ENCODE peak calls at places on chromosomes 3 and 15, in six cellular contexts. U is H9, F is mesenchymal stem cell, N is IMR-90, H is mesendoderm, C is H1. D is an unnamed sample.
A peak's percentile ranks its signal among the peaks of the same experiment; 100 is the strongest.

GRCh38 chr3:128372281-128372680 is 94.4 kb downstream of the DNAJB8 start:
- DNase-seq in N (no peak), U (no peak), F (no peak), C (no peak), H (no peak), D (no peak)

GRCh38 chr3:43005253-43005652 is 26.1 kb downstream of the GASK1A start:
- DNase-seq in U (no peak), H (no peak), F (no peak), C (no peak), N (no peak), D (no peak)

GRCh38 chr3:175477651-175478224 is 618.6 kb downstream of the NAALADL2 start:
- DNase-seq in C (no peak), U (no peak), N (no peak), F (no peak), H (no peak), D (no peak)

GRCh38 chr15:89770041-89770440 is 6.1 kb upstream of the MESP2 start:
- DNase-seq in N (peak; percentile 70), H (no peak), C (no peak), F (no peak), U (no peak), D (no peak)

GRCh38 chr3:142319094-142319493 is 93.7 kb upstream of the GK5 start:
- DNase-seq in U (no peak), F (peak; percentile 54), H (peak; percentile 23), N (peak; percentile 71), C (no peak), D (no peak)

GRCh38 chr3:135982404-135982761 is 16.9 kb downstream of the PPP2R3A start:
- DNase-seq in U (no peak), N (peak; percentile 52), H (no peak), F (no peak), C (no peak), D (no peak)

GRCh38 chr3:30112904-30113484 is 493.4 kb upstream of the TGFBR2 start:
- DNase-seq in F (peak; percentile 58), N (peak; percentile 59), H (peak; percentile 52), C (no peak), U (no peak), D (peak; percentile 5)

GRCh38 chr15:41790756-41791546 is 16.7 kb downstream of the MAPKBP1 start:
- DNase-seq in N (peak; percentile 79), H (peak; percentile 76), U (no peak), F (peak; percentile 90), C (no peak), D (no peak)

GRCh38 chr15:40743466-40743865 is 11.6 kb downstream of the RMDN3 start:
- DNase-seq in F (no peak), H (no peak), N (no peak), C (no peak), U (no peak), D (no peak)

GRCh38 chr3:31880020-31880419 is 101.0 kb downstream of the OSBPL10 start:
- DNase-seq in C (no peak), H (peak; percentile 58), U (no peak), N (peak; percentile 8), F (no peak), D (no peak)

DNA sequence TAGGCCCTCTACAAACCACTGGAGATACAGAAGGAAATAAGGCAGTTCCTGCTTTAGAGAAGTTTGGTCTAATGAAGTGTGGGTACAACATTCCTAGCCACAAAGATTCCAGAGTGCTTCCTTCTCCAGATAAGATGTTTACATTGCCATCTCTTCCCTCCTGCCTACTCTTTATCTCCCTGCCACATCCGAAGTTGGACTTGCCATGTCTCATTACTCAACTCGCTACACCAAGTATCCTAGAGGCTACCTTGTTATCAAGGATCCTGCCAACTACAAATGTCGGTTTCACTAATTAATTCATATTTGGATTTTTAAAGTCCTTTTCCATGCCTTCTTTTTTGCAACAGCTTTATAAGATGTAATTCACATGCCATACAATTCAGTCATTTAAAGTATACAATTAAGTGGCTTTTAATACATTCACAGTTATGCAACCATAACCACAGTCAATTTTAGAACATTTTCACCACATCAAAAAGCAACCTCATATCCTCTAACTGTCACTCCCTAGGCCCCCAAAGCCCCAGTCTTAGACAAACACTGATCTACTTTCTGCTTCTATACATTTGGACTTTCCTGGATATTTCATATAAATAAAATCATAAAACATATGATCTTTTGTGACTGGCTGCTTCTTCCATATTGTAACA is 53.7 kb upstream of the CSTA start:
- DNase-seq in N (no peak), C (no peak), F (no peak), U (no peak), H (no peak), D (no peak)
- H2BK15ac ChIP-seq in N (no peak overlapping the region), C (no peak overlapping the region), F (no peak overlapping the region), U (no peak overlapping the region), H (no peak overlapping the region), D (no peak overlapping the region)

DNA sequence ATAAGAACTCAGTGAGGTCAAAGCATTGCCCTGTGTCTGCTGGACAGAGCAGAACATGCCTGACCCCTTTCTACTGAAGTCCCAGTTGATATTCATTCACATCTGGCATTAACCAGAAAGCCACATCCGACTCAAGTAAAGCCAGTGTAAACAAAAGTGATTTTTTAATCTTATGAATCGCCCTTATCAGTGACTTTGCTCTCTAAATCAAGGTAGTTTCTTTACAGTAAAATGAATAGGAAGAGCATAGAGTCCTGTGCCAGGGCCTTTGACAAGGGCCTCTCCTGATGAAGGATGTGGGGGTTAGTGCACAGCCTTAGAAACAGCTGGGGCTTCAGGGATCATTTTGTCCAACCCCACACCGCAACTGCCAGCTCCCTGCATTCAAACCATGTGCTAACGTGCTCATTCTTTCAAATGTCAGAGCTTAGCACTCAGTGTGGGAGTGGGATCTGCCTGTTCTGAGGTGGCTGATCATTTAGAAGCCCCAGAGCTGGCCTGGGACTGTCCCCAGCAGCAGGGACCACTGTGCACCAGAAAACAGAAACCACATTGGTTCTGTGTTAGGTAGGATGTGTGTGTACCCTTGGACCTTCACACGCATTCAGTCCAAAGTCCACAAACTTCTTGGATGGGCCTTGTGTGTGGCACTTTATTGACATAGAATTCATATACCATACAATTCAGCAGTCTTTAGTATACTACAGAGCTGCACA is 55.3 kb downstream of the CCR4 start:
- DNase-seq in C (no peak), N (peak; percentile 24), F (peak; percentile 6), H (no peak), U (no peak), D (no peak)
- H3K27ac ChIP-seq in C (no peak overlapping the region), N (no peak overlapping the region), F (no peak overlapping the region), H (no peak overlapping the region), U (no peak overlapping the region), D (no peak overlapping the region)

GRCh38 chr3:154316974-154317767 is 7.1 kb downstream of the DHX36 start:
- DNase-seq in U (no peak), N (no peak), F (no peak), H (no peak), C (no peak), D (no peak)
- H3K4ac ChIP-seq in U (no peak overlapping the region), N (no peak overlapping the region), F (no peak overlapping the region), H (no peak overlapping the region), C (no peak overlapping the region), D (no peak overlapping the region)

GRCh38 chr15:63978511-63979226 is 67.6 kb downstream of the DAPK2 start:
- DNase-seq in H (no peak), N (no peak), U (peak; percentile 14), F (no peak), C (peak; percentile 39), D (no peak)
- H2BK15ac ChIP-seq in H (no peak overlapping the region), N (no peak overlapping the region), U (no peak overlapping the region), F (no peak overlapping the region), C (no peak overlapping the region), D (no peak overlapping the region)

DNA sequence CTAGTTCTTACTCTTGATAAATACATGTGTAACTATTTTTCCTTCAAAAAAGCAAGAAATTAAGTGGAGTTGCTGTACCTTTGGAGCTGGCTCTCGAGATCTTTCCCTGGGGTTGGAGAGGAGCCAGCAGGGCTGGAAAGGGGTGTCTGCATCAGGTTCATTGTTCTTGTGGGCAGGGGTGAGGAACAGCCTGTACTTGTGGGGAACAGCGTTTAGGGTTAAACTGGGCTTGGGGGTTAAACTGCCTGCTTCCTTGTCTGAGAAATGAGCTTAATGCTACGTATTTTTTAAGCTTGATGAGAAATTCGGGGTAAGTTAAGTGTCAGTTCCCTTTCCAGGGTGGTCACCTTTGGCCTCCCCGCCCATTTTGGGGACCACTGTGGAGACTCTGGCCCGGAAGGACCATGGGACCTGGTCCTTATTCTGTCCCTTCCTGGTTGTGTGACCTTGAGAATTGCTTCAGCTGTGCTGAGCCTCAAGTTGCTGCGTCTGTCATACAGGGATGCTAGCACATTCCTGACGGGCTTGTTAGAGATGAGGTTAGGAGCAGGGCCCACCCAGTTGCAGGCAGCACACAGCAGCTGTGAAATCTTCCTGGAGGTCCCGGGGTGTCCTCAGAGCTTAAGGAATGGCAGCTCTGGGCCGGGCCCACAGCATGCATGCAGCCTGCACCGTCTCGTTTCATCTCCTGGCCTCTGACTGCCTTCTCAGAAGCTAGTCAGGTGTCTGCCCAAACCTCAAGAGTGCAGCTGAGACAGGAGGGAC is 11.6 kb downstream of the H1-8 start:
- DNase-seq in H (no peak), U (no peak), F (no peak), N (no peak), C (no peak), D (no peak)
- H3K27ac ChIP-seq in H (no peak overlapping the region), U (no peak overlapping the region), F (peak overlapping the region; percentile 17), N (no peak overlapping the region), C (no peak overlapping the region), D (no peak overlapping the region)

D was measured in neuronal stem cell.